ENCODE peak calls at places on chromosomes 4 and X, in five cellular contexts. B, H, I, E and J are unnamed samples.

GRCh38 chr4:174217273-174218126 is 66.0 kb downstream of the FBXO8 start:
- DNase-seq in B (peak; percentile 57), H (no peak), I (peak; percentile 45), E (no peak), J (no peak)

GRCh38 chr4:150209140-150209829 is 131.0 kb downstream of the DCLK2 start:
- DNase-seq in B (no peak), H (peak; percentile 57), I (peak; percentile 69), E (peak; percentile 56), J (no peak)

GRCh38 chr4:57501715-57502114 is 391.5 kb upstream of the IGFBP7 start:
- DNase-seq in B (peak; percentile 1), H (no peak), I (no peak), E (no peak), J (no peak)

GRCh38 chrX:110120025-110120424 is 117.1 kb downstream of the TMEM164 start:
- DNase-seq in B (no peak), H (no peak), I (no peak), E (peak; percentile 25), J (no peak)

GRCh38 chr4:171235516-171235915 is 577.7 kb upstream of the GALNTL6 start:
- DNase-seq in B (no peak), H (no peak), I (no peak), E (no peak), J (no peak)

GRCh38 chr4:53676402-53676871 is 85.2 kb upstream of the LNX1 start:
- DNase-seq in B (no peak), H (no peak), I (no peak), E (no peak), J (no peak)

GRCh38 chr4:165481458-165481857 is 102.7 kb downstream of the CPE start:
- DNase-seq in B (no peak), H (no peak), I (no peak), E (no peak), J (no peak)

GRCh38 chr4:166435449-166435848 is 562.4 kb downstream of the TLL1 start:
- DNase-seq in B (no peak), H (no peak), I (no peak), E (no peak), J (no peak)

GRCh38 chr4:63528592-63528991 is 880.7 kb downstream of the TECRL start:
- DNase-seq in B (peak; percentile 3), H (no peak), I (no peak), E (no peak), J (no peak)

GRCh38 chr4:148442830-148443549 is 776 bp upstream of the NR3C2 start:
- DNase-seq in B (peak; percentile 4), H (no peak), I (no peak), E (peak; percentile 30), J (no peak)